ENCODE peak calls at places on chromosome 9, in nine cellular contexts. B is non-pigmented ciliary epithelial cell, F is COLO829, M is coronary artery, I is left cardiac atrium, R is skeletal muscle cell, P is NCI-H2081, N is cardiac muscle cell, G is progenitor cell of endocrine pancreas. K is an unnamed sample.

GRCh38 chr9:38440511-38440910 is 16.3 kb upstream of the IGFBPL1 start:
- DNase-seq in B (no peak), F (no peak), M (no peak), I (no peak), R (no peak), P (no peak), N (no peak), G (no peak), K (no peak)

GRCh38 chr9:121735792-121736130 is 84.3 kb downstream of the DAB2IP start:
- DNase-seq in B (no peak), F (no peak), M (no peak), I (no peak), R (no peak), P (no peak), N (no peak), G (no peak), K (no peak)

GRCh38 chr9:2720179-2720654 is 2.9 kb downstream of the KCNV2 start:
- DNase-seq in B (no peak), F (no peak), M (no peak), I (no peak), R (no peak), P (no peak), N (no peak), G (no peak), K (no peak)

GRCh38 chr9:706606-707451 is 134.7 kb upstream of the DMRT1 start:
- DNase-seq in B (no peak), F (peak), M (peak), I (peak), R (peak), P (no peak), N (peak), G (peak), K (no peak)

GRCh38 chr9:127574089-127574921 is 37.8 kb upstream of the STXBP1 start:
- DNase-seq in B (no peak), F (peak), M (no peak), I (peak), R (no peak), P (peak), N (peak), G (no peak), K (no peak)

GRCh38 chr9:14031015-14031414 is 282.9 kb downstream of the NFIB start:
- DNase-seq in B (no peak), F (no peak), M (peak), I (peak), R (peak), P (peak), N (peak), G (no peak), K (peak)

GRCh38 chr9:125620216-125620615 is 86.8 kb downstream of the MAPKAP1 start:
- DNase-seq in B (no peak), F (no peak), M (no peak), I (no peak), R (no peak), P (no peak), N (no peak), G (no peak), K (no peak)

GRCh38 chr9:79917417-79917816 is 345.7 kb downstream of the TLE4 start:
- DNase-seq in B (no peak), F (no peak), M (no peak), I (no peak), R (peak), P (no peak), N (no peak), G (no peak), K (no peak)

GRCh38 chr9:2043243-2043642 is 28.1 kb downstream of the SMARCA2 start:
- DNase-seq in B (no peak), F (no peak), M (no peak), I (no peak), R (no peak), P (no peak), N (no peak), G (no peak), K (no peak)

K was measured in astrocyte of the cerebellum.